ENCODE peak calls at places on chromosomes 16 and 17, in five cellular contexts. K is ascending aorta; J is CD4-positive, alpha-beta T cell; I is PC-3; B is gastrocnemius medialis. U is an unnamed sample.

GRCh38 chr16:7324306-7324705 is 8.3 kb upstream of the RBFOX1 start:
- DNase-seq in K (no peak), J (no peak), I (no peak), B (no peak), U (no peak)

GRCh38 chr17:43377056-43377810 is 21.6 kb upstream of the ARL4D start:
- DNase-seq in K (no peak), J (no peak), I (no peak), B (no peak), U (no peak)

GRCh38 chr17:43661699-43662431 is at the start of gene MEOX1:
- DNase-seq in K (no peak), J (no peak), I (peak; percentile 88), B (peak; percentile 10), U (no peak)

GRCh38 chr17:29962656-29963055 is 21.2 kb downstream of the EFCAB5 start:
- DNase-seq in K (no peak), J (no peak), I (no peak), B (no peak), U (no peak)

GRCh38 chr16:2043296-2043979 is 4.2 kb downstream of the NTHL1 start:
- DNase-seq in K (no peak), J (no peak), I (peak; percentile 20), B (no peak), U (no peak)

GRCh38 chr17:8007836-8008235 is 5.4 kb downstream of the GUCY2D start:
- DNase-seq in K (no peak), J (no peak), I (no peak), B (no peak), U (no peak)

GRCh38 chr16:89921699-89922476 is 1.3 kb upstream of the TUBB3 start:
- DNase-seq in K (peak; percentile 92), J (no peak), I (peak; percentile 87), B (no peak), U (peak; percentile 60)

GRCh38 chr17:59620518-59621259 is 994 bp downstream of the CLTC start:
- DNase-seq in K (peak; percentile 75), J (peak; percentile 38), I (peak; percentile 51), B (peak; percentile 24), U (peak; percentile 22)

GRCh38 chr16:57131351-57131970 is 39.1 kb downstream of the CPNE2 start:
- DNase-seq in K (no peak), J (no peak), I (no peak), B (no peak), U (no peak)

GRCh38 chr16:27690604-27691003 is 140.7 kb downstream of the KATNIP start:
- DNase-seq in K (peak; percentile 42), J (no peak), I (no peak), B (no peak), U (peak; percentile 36)

GRCh38 chr17:50289268-50289667 is 15.0 kb downstream of the TMEM92 start:
- DNase-seq in K (no peak), J (no peak), I (no peak), B (no peak), U (no peak)

GRCh38 chr17:9986754-9987382 is 81.8 kb upstream of the RCVRN start:
- DNase-seq in K (no peak), J (no peak), I (no peak), B (no peak), U (no peak)

GRCh38 chr16:66603537-66604375 is 748 bp upstream of the CMTM3 start:
- DNase-seq in K (peak; percentile 80), J (peak; percentile 65), I (no peak), B (no peak), U (peak; percentile 65)

GRCh38 chr17:38324732-38325131 is 19.0 kb downstream of the GPR179 start:
- DNase-seq in K (no peak), J (no peak), I (no peak), B (no peak), U (no peak)

GRCh38 chr16:66925322-66925840 is at the start of gene RRAD:
- DNase-seq in K (peak; percentile 88), J (no peak), I (no peak), B (peak; percentile 73), U (no peak)

GRCh38 chr16:72560617-72561016 is 388.7 kb upstream of the PMFBP1 start:
- DNase-seq in K (no peak), J (no peak), I (no peak), B (no peak), U (no peak)

GRCh38 chr16:31869511-31870201 is 4.0 kb upstream of the ZNF267 start:
- DNase-seq in K (peak; percentile 75), J (peak; percentile 56), I (peak; percentile 69), B (peak; percentile 31), U (peak; percentile 48)

GRCh38 chr16:55100100-55100499 is 169.4 kb downstream of the IRX5 start:
- DNase-seq in K (no peak), J (no peak), I (no peak), B (no peak), U (no peak)

GRCh38 chr16:10941127-10941933 is 938 bp downstream of the DEXI start:
- DNase-seq in K (no peak), J (no peak), I (peak; percentile 23), B (no peak), U (no peak)

GRCh38 chr17:4599505-4600281 is 15.4 kb downstream of the SMTNL2 start:
- DNase-seq in K (no peak), J (no peak), I (peak; percentile 19), B (peak; percentile 80), U (peak; percentile 4)

GRCh38 chr17:80871341-80871740 is 120.3 kb upstream of the CHMP6 start:
- DNase-seq in K (no peak), J (no peak), I (no peak), B (no peak), U (no peak)

GRCh38 chr16:50747206-50747956 is 5.5 kb downstream of the CYLD start:
- DNase-seq in K (no peak), J (no peak), I (peak; percentile 39), B (no peak), U (no peak)

GRCh38 chr16:59192551-59193199 is 458.6 kb upstream of the GOT2 start:
- DNase-seq in K (no peak), J (no peak), I (peak; percentile 8), B (no peak), U (peak; percentile 59)

GRCh38 chr17:42016952-42017865 is at the start of gene DNAJC7:
- DNase-seq in K (peak; percentile 96), J (peak; percentile 81), I (peak; percentile 81), B (peak; percentile 81), U (peak; percentile 84)
- TF ChIP-seq CTCF in K (no peak), J (no peak), I (no peak), B (peak; percentile 24), U (no peak)

GRCh38 chr17:28718990-28719433 is 773 bp upstream of the RPL23A start:
- DNase-seq in K (no peak), J (no peak), I (no peak), B (no peak), U (peak; percentile 20)

GRCh38 chr17:28715217-28715616 is 2.5 kb downstream of the RAB34 start:
- DNase-seq in K (no peak), J (no peak), I (no peak), B (no peak), U (no peak)

GRCh38 chr17:28718317-28718672 is 627 bp upstream of the RAB34 start:
- DNase-seq in K (no peak), J (no peak), I (no peak), B (no peak), U (no peak)

GRCh38 chr17:28716740-28717577 is 709 bp downstream of the RAB34 start:
- DNase-seq in K (peak; percentile 73), J (no peak), I (peak; percentile 22), B (no peak), U (peak; percentile 44)

GRCh38 chr17:28717578-28718316 is at the start of gene RAB34:
- DNase-seq in K (peak; percentile 92), J (no peak), I (peak; percentile 80), B (no peak), U (peak; percentile 78)
- TF ChIP-seq CTCF in K (peak; percentile 27), J (no peak), I (peak; percentile 37), B (peak; percentile 24), U (no peak)

DNA sequence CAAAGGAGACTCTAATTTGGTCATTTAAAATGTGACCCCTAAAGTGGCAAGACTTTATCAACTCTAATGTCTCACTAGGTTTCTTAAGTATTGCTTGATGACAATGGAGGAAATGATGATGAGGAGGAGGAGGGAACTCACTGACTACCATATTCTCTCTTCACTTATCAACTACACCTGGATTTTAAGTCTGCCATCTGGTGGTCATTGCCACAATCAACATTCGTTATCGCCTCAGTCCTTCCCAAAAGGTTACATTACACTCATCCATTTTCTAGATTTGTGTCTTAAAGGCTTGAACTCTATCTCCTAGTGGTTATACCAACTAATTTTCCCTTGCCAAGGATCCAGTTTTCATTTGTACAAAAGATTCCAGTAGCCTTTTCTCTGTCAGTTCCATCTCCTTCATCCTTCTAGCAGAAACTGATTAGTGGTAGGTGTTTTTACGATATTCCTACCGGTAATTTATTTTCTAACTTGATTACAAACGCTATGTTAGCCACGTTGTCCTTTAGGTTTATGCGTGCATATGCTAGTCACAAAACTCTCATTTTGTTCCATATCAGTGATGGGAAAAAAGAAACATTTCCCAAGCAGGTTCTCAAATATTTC is 114.6 kb upstream of the NOG start:
- DNase-seq in K (no peak), J (no peak), I (peak; percentile 66), B (no peak), U (peak; percentile 32)
- TF ChIP-seq CTCF in K (no peak), J (peak; percentile 19), I (peak; percentile 86), B (peak; percentile 36), U (peak; percentile 69)

DNA sequence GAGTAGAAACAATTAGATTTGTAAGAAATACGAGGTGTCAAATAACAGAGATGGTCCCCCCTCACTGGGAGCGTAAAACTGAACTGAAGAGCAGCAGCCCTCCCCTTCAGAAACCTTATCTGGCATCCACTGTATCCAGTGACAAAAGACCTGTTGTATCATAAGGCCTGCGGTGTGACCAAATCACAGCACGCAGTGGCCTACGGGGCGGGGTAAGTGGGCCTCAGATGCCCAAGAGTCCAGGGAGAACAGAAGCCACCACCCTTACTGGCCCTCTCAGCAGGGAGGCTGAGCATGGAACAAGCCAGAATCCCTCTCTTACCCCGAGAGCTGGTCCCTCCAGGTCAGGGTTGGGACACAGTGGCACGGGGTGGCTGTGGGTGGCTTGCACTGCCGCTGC is 5.5 kb downstream of the JMJD6 start:
- DNase-seq in K (no peak), J (no peak), I (no peak), B (no peak), U (no peak)
- TF ChIP-seq CTCF in K (no peak), J (no peak), I (no peak), B (no peak), U (no peak)

GRCh38 chr16:78478267-78478821 is 378.9 kb downstream of the WWOX start:
- DNase-seq in K (no peak), J (no peak), I (no peak), B (no peak), U (peak; percentile 4)
- TF ChIP-seq CTCF in K (no peak), J (peak; percentile 73), I (no peak), B (no peak), U (peak; percentile 34)

GRCh38 chr16:19183187-19183586 is 15.1 kb downstream of the SYT17 start:
- DNase-seq in K (no peak), J (no peak), I (no peak), B (no peak), U (no peak)
- TF ChIP-seq CTCF in K (no peak), J (no peak), I (no peak), B (no peak), U (no peak)

GRCh38 chr17:79299349-79299748 is 224.7 kb downstream of the ENGASE start:
- DNase-seq in K (no peak), J (no peak), I (no peak), B (no peak), U (no peak)
- TF ChIP-seq CTCF in K (no peak), J (no peak), I (no peak), B (no peak), U (no peak)

GRCh38 chr17:40109471-40109824 is 9.1 kb upstream of the NR1D1 start:
- DNase-seq in K (no peak), J (no peak), I (no peak), B (no peak), U (no peak)
- TF ChIP-seq CTCF in K (no peak), J (no peak), I (peak; percentile 35), B (no peak), U (no peak)

GRCh38 chr16:70380919-70381603 is 34.4 kb downstream of the DDX19A start:
- DNase-seq in K (peak; percentile 98), J (peak; percentile 91), I (peak; percentile 94), B (peak; percentile 98), U (peak; percentile 94)
- TF ChIP-seq CTCF in K (peak; percentile 24), J (peak; percentile 38), I (peak; percentile 42), B (peak; percentile 42), U (no peak)